ENCODE peak calls at places on chromosomes 1 and 21, in four cellular contexts. S is HepG2, G is K562, A is GM12878. X is an unnamed sample.

GRCh38 chr21:42479582-42479981 is 16.4 kb downstream of the RSPH1 start:
- DNase-seq in S (no peak), G (no peak), A (no peak), X (no peak)

GRCh38 chr21:34915364-34915834 is 133.7 kb downstream of the RUNX1 start:
- DNase-seq in S (no peak), G (no peak), A (no peak), X (no peak)

GRCh38 chr1:206797534-206798383 is 25.5 kb upstream of the IL10 start:
- DNase-seq in S (no peak), G (peak; percentile 71), A (no peak), X (peak; percentile 69)

GRCh38 chr1:221574529-221574928 is 167.4 kb downstream of the DUSP10 start:
- DNase-seq in S (no peak), G (no peak), A (no peak), X (no peak)

GRCh38 chr1:201737350-201738060 is 91.5 kb upstream of the IPO9 start:
- DNase-seq in S (no peak), G (no peak), A (no peak), X (no peak)

GRCh38 chr1:162663589-162664030 is 31.3 kb downstream of the DDR2 start:
- DNase-seq in S (no peak), G (peak; percentile 23), A (no peak), X (no peak)

GRCh38 chr1:17258116-17258757 is 9.3 kb downstream of the PADI3 start:
- DNase-seq in S (no peak), G (no peak), A (no peak), X (no peak)

GRCh38 chr1:64624446-64624766 is 120.5 kb upstream of the RAVER2 start:
- DNase-seq in S (no peak), G (no peak), A (no peak), X (no peak)

GRCh38 chr1:11935040-11935378 is 492 bp downstream of the PLOD1 start:
- DNase-seq in S (no peak), G (no peak), A (no peak), X (no peak)

GRCh38 chr1:43557744-43558245 is 27.1 kb downstream of the PTPRF start:
- DNase-seq in S (no peak), G (peak; percentile 30), A (no peak), X (no peak)

GRCh38 chr21:27590271-27590670 is 623.4 kb upstream of the ADAMTS5 start:
- DNase-seq in S (no peak), G (no peak), A (no peak), X (no peak)

GRCh38 chr1:206080421-206080820 is 27.4 kb downstream of the RHEX start:
- DNase-seq in S (no peak), G (no peak), A (no peak), X (no peak)

GRCh38 chr1:153490272-153491051 is 30.0 kb upstream of the S100A7 start:
- DNase-seq in S (no peak), G (no peak), A (no peak), X (no peak)

GRCh38 chr1:214503553-214503952 is 47.8 kb downstream of the PTPN14 start:
- DNase-seq in S (peak; percentile 11), G (no peak), A (no peak), X (no peak)

GRCh38 chr1:18549896-18550295 is 69.2 kb downstream of the KLHDC7A start:
- DNase-seq in S (no peak), G (no peak), A (no peak), X (no peak)

GRCh38 chr1:11882814-11883538 is 24.2 kb upstream of the NPPB start:
- DNase-seq in S (peak; percentile 40), G (peak; percentile 99), A (no peak), X (no peak)

GRCh38 chr1:172040466-172040865 is 199.2 kb downstream of the DNM3 start:
- DNase-seq in S (no peak), G (no peak), A (no peak), X (no peak)

GRCh38 chr1:111802110-111802509 is 46.4 kb downstream of the DDX20 start:
- DNase-seq in S (no peak), G (no peak), A (no peak), X (no peak)

GRCh38 chr1:62588000-62588399 is 9.3 kb upstream of the ANGPTL3 start:
- DNase-seq in S (no peak), G (no peak), A (no peak), X (no peak)

GRCh38 chr1:164440222-164440621 is 118.8 kb upstream of the PBX1 start:
- DNase-seq in S (no peak), G (no peak), A (no peak), X (peak; percentile 46)

GRCh38 chr1:103250441-103250861 is 142.1 kb upstream of the COL11A1 start:
- DNase-seq in S (no peak), G (no peak), A (no peak), X (peak; percentile 25)

GRCh38 chr1:181743878-181744312 is 260.6 kb downstream of the CACNA1E start:
- DNase-seq in S (no peak), G (no peak), A (no peak), X (no peak)

GRCh38 chr1:55474168-55474786 is 259.1 kb upstream of the USP24 start:
- DNase-seq in S (no peak), G (peak; percentile 78), A (no peak), X (no peak)

DNA sequence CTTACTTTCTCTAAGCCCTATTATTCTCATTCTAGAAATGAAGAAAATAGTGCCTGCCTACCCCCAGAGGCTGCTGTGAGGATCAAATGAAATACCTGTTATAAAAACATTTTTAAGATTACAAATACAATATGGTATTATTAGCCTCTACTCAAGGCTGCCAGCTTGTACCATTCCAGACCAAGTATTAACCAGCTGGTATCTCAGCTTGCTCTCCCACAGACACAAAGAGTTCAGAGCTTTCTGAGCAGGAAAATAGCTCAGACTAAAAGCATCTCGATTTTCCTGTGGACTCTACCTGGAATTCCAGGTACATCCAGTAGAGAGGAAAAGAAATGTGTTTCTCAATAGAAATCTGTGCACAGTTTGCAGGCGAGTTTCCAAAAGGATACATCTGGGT is 31.1 kb downstream of the TGFBR3 start:
- DNase-seq in S (no peak), G (no peak), A (no peak), X (no peak)
- TF ChIP-seq FOXK2 in S (no peak), G (no peak), A (no peak), X (no peak)

DNA sequence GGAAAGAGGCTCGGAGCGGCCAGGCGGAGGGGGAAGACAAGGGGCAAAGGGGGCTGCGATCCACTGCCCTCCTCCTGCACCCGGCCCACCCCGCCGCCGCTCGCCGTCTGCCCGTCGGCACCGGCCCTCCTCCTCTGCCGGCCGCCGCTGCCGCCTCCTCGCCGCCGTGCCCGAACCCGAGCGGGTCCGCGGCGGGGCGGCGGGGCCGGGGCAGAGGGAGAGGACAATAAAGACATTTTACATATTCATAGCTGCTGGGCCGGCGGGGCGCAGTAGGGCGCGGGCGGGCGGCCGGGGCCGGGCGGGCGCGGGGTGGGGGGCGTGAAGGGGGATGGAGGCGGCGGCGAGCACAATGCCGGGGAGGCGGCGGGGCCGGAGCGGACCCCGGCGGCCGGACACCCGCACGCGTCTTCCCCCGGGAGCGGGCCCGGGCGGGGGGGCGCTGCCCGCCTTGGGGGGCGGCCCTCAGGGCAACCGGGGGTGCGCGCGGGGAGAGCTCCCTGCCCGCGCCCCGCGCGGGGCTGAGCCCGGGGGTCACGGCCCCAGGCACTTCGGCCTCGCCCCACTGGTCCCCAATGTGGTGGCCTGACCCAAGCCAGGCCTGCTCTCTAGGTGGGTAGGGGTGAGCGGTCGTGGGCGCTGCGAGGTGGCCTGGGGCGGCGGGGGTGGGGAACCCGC is 579 bp downstream of the POU2F1 start:
- DNase-seq in S (no peak), G (no peak), A (no peak), X (no peak)
- TF ChIP-seq FOXM1 in S (no peak), G (no peak), A (no peak), X (no peak)

GRCh38 chr1:46549697-46550681 is 1.5 kb downstream of the KNCN start:
- DNase-seq in S (peak; percentile 24), G (peak; percentile 38), A (no peak), X (no peak)

GRCh38 chr1:46551597-46552095 is at the start of gene KNCN:
- DNase-seq in S (no peak), G (no peak), A (no peak), X (no peak)

GRCh38 chr1:46553506-46553905 is 2.1 kb upstream of the KNCN start:
- DNase-seq in S (no peak), G (no peak), A (no peak), X (no peak)

GRCh38 chr1:46552357-46553237 is 1.1 kb upstream of the KNCN start:
- DNase-seq in S (peak; percentile 16), G (no peak), A (no peak), X (no peak)

DNA sequence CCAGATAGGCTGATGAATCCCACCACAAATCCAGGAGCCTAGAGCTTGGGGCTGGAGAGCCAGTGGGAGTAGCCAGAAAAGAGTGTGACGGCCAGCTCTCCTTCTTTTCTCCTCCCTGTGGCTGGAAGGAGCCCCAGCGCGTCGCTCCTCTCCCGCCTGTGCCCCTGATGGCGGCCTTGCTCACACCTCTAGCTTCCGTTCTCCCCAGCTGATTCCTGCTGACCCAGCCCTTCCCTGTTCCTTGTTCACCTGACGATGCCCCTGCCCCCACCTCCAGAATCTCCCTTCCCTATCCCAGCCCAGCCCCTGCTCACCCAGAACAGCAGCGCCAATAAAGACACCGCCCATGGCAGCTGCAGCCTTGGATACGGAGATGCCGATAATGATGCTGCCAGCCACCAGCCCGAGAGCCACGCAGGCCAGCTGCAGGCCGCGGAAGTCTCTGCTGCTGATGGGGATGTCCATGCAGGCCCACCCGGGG is 656 bp downstream of the KNCN start:
- DNase-seq in S (no peak), G (no peak), A (no peak), X (no peak)
- TF ChIP-seq FOXK2 in S (no peak), G (no peak), A (no peak), X (no peak)

GRCh38 chr21:38766987-38767722 is 38.6 kb upstream of the ETS2 start:
- DNase-seq in S (peak; percentile 20), G (no peak), A (peak; percentile 96), X (no peak)

GRCh38 chr21:38769253-38769780 is 36.4 kb upstream of the ETS2 start:
- DNase-seq in S (no peak), G (no peak), A (no peak), X (no peak)

GRCh38 chr21:38770660-38771059 is 35.1 kb upstream of the ETS2 start:
- DNase-seq in S (no peak), G (no peak), A (no peak), X (no peak)

GRCh38 chr21:38771536-38771935 is 34.2 kb upstream of the ETS2 start:
- DNase-seq in S (no peak), G (no peak), A (no peak), X (no peak)

GRCh38 chr21:38768385-38769071 is 37.2 kb upstream of the ETS2 start:
- DNase-seq in S (no peak), G (no peak), A (no peak), X (no peak)
- TF ChIP-seq FOXM1 in S (no peak), G (no peak), A (no peak), X (no peak)

DNA sequence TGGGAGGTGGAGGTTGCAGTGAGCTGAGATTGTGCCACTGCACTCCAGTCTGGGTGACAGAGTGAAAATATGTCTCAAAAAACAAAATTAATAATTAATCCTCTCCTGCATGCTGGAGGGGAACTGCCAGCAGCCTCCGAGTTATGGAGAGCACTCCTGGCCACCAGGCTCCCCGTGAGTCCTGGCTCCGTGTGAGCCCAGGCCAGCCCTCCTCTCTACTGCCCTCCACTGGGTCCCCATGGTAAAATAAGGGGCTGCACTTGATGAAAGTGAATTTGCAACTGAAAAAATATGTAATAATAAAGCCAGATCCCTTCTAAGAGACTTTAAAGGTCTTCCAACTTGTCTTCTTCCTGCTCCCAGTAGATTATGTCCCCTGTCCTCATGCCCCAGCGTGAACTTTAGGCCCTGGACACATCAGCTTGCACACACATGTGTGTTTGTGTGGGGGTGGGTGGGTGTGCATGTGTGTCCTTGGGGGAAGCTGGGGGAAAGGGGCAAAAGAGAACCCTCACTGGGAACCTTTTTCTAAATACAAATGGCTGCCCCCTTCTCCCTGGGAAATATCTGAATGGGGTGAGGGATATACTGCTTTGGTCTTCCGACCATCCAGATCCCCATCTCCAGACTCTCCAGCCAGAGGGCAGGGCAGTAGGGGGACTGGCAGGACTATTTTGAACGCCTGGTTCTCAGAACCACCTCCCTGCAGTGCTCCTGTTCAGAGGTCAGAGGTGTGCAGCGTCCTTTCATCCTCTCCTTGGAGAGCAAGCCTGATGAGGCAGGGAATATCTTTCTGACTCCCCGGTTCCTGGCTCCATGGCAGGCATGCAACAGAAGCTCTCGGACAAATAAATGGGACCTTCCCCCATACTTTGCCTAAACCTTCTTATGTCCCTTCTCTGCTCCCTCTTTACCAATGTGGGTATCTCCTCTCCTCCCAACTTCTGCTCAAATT is 26.2 kb downstream of the NEK2 start:
- DNase-seq in S (peak; percentile 68), G (peak; percentile 64), A (no peak), X (no peak)
- TF ChIP-seq FOXK2 in S (no peak), G (no peak), A (no peak), X (no peak)